ENCODE peak calls at places on chromosome X, in five cellular contexts. W is H9, U is mesenchymal stem cell, F is H1, Y is trophoblast cell. I is an unnamed sample.

GRCh38 chrX:19799319-19800182 is 87.8 kb downstream of the SH3KBP1 start:
- DNase-seq in F (no peak), Y (peak; percentile 31), W (no peak), U (no peak), I (no peak)

GRCh38 chrX:137352101-137352660 is 213.7 kb upstream of the ZIC3 start:
- DNase-seq in W (no peak), U (no peak), F (no peak), Y (no peak), I (no peak)

GRCh38 chrX:120653000-120653399 is 23.1 kb upstream of the C1GALT1C1 start:
- DNase-seq in F (no peak), W (no peak), U (no peak), Y (no peak), I (no peak)

GRCh38 chrX:20665441-20665840 is 398.7 kb upstream of the RPS6KA3 start:
- DNase-seq in U (no peak), W (no peak), F (no peak), Y (peak; percentile 8), I (no peak)

GRCh38 chrX:20265726-20266681 is 705 bp downstream of the RPS6KA3 start:
- DNase-seq in W (peak; percentile 26), Y (peak; percentile 35), U (peak; percentile 22), F (no peak), I (no peak)

GRCh38 chrX:18582910-18583493 is 88.9 kb downstream of the RS1 start:
- DNase-seq in W (no peak), Y (no peak), F (no peak), U (no peak), I (no peak)

GRCh38 chrX:47958943-47959342 is 44.8 kb downstream of the ZNF182 start:
- DNase-seq in U (no peak), F (no peak), Y (peak; percentile 33), W (peak; percentile 36), I (no peak)

GRCh38 chrX:13489451-13489850 is 80.0 kb upstream of the EGFL6 start:
- DNase-seq in W (no peak), F (no peak), U (peak; percentile 17), Y (no peak), I (no peak)

GRCh38 chrX:18288716-18289115 is 65.8 kb downstream of the SCML2 start:
- DNase-seq in W (no peak), Y (no peak), F (no peak), U (no peak), I (no peak)

GRCh38 chrX:40736170-40736505 is 796 bp upstream of the MED14 start:
- DNase-seq in Y (no peak), U (no peak), W (no peak), F (no peak), I (no peak)

GRCh38 chrX:113929004-113929403 is 654.9 kb upstream of the HTR2C start:
- DNase-seq in W (peak; percentile 89), Y (peak; percentile 47), F (peak; percentile 50), U (peak; percentile 54), I (peak; percentile 45)

GRCh38 chrX:49287665-49288064 is 15.8 kb upstream of the GAGE10 start:
- DNase-seq in F (no peak), Y (no peak), U (no peak), W (no peak), I (no peak)

GRCh38 chrX:64394874-64395567 is at the start of gene MTMR8:
- DNase-seq in F (peak; percentile 60), Y (peak; percentile 60), W (peak; percentile 87), U (peak; percentile 31), I (peak; percentile 54)

GRCh38 chrX:19964017-19964710 is 26.7 kb downstream of the BCLAF3 start:
- DNase-seq in F (no peak), U (no peak), W (no peak), Y (no peak), I (no peak)

GRCh38 chrX:72100824-72101351 is 30.8 kb downstream of the RTL5 start:
- DNase-seq in U (no peak), F (no peak), W (no peak), Y (peak; percentile 31), I (no peak)

GRCh38 chrX:3451566-3451965 is 105.1 kb upstream of the MXRA5 start:
- DNase-seq in U (no peak), F (no peak), W (no peak), Y (no peak), I (no peak)

GRCh38 chrX:153526040-153526439 is 8.6 kb downstream of the ATP2B3 start:
- DNase-seq in W (no peak), F (no peak), Y (no peak), U (no peak), I (no peak)

GRCh38 chrX:3522016-3522690 is 175.7 kb upstream of the MXRA5 start:
- DNase-seq in W (no peak), U (peak; percentile 20), F (no peak), Y (no peak), I (no peak)

GRCh38 chrX:71256051-71256450 is 2.1 kb upstream of the ZMYM3 start:
- DNase-seq in U (peak; percentile 68), W (no peak), Y (no peak), F (no peak), I (no peak)

GRCh38 chrX:3592184-3592583 is 121.3 kb downstream of the PRKX start:
- DNase-seq in F (peak; percentile 56), W (peak; percentile 93), Y (no peak), U (no peak), I (peak; percentile 4)

GRCh38 chrX:118973389-118974087 is 880 bp upstream of the LONRF3 start:
- DNase-seq in Y (no peak), W (no peak), F (no peak), U (no peak), I (no peak)

GRCh38 chrX:132184871-132185270 is 34.4 kb downstream of the RAP2C start:
- DNase-seq in W (no peak), F (no peak), Y (peak; percentile 33), U (no peak), I (no peak)

GRCh38 chrX:77788050-77788449 is 2.0 kb upstream of the ATRX start:
- DNase-seq in F (no peak), U (peak; percentile 15), Y (peak; percentile 18), W (no peak), I (no peak)

GRCh38 chrX:40700640-40701342 is 34.6 kb downstream of the MED14 start:
- DNase-seq in F (no peak), Y (no peak), U (no peak), W (no peak), I (no peak)

GRCh38 chrX:131199086-131199485 is 90.0 kb downstream of the IGSF1 start:
- DNase-seq in F (no peak), W (no peak), Y (no peak), U (no peak), I (no peak)

GRCh38 chrX:17376381-17377046 is 1.5 kb downstream of the NHS start:
- DNase-seq in U (no peak), W (no peak), Y (peak; percentile 51), F (no peak), I (peak; percentile 2)

GRCh38 chrX:129706395-129707072 is 32.2 kb upstream of the XPNPEP2 start:
- DNase-seq in W (no peak), Y (no peak), U (no peak), F (no peak), I (no peak)

GRCh38 chrX:100994352-100995281 is 25.1 kb downstream of the ARL13A start:
- DNase-seq in W (no peak), U (peak; percentile 57), F (no peak), Y (peak; percentile 70), I (no peak)

GRCh38 chrX:38008658-38009057 is 2.3 kb downstream of the SYTL5 start:
- DNase-seq in F (no peak), U (no peak), Y (no peak), W (no peak), I (no peak)

GRCh38 chrX:11407331-11408110 is 114.3 kb downstream of the AMELX start:
- DNase-seq in Y (no peak), W (no peak), U (peak; percentile 32), F (no peak), I (no peak)

GRCh38 chrX:10121787-10122186 is 35.0 kb upstream of the CLCN4 start:
- DNase-seq in W (no peak), U (no peak), Y (peak; percentile 46), F (no peak), I (no peak)

GRCh38 chrX:91066104-91066503 is 368.5 kb upstream of the PABPC5 start:
- DNase-seq in F (no peak), U (no peak), W (peak; percentile 35), Y (no peak), I (no peak)

GRCh38 chrX:110531873-110532272 is 173.2 kb downstream of the RTL9 start:
- DNase-seq in Y (no peak), U (no peak), W (no peak), F (no peak), I (no peak)

GRCh38 chrX:43655961-43656494 is at the start of gene MAOA:
- DNase-seq in W (peak; percentile 53), U (peak; percentile 53), F (no peak), Y (peak; percentile 50), I (peak; percentile 20)

GRCh38 chrX:22135171-22135711 is 103.1 kb downstream of the PHEX start:
- DNase-seq in F (no peak), U (peak; percentile 56), W (no peak), Y (peak; percentile 35), I (no peak)

GRCh38 chrX:30196322-30196721 is 19.0 kb upstream of the MAGEB2 start:
- DNase-seq in F (no peak), U (peak; percentile 23), W (no peak), Y (peak; percentile 21), I (no peak)

GRCh38 chrX:102085706-102086105 is 39.8 kb upstream of the TCEAL2 start:
- DNase-seq in U (peak; percentile 0), F (no peak), Y (peak; percentile 4), W (no peak), I (no peak)

DNA sequence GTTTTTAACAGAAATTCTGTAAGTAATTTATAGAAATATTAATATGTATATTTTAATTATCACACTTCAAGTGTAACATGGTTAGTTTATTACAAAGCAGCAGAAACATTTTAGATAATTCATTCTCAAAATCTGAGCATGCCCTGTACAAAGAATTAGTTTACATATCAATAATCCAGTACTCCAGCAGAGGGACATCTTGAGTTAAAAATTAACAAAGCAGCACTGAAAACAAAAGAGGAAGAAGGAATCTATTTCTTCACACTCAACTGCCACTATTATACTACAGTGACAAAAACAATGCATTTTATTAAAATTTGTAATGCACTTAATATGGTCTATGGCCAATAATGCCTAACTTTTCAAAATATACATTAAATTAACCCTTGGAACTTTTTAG is 179.1 kb upstream of the KLHL4 start:
- DNase-seq in Y (peak; percentile 39), U (peak; percentile 26), W (no peak), F (no peak), I (peak; percentile 1)
- H3K14ac ChIP-seq in Y (no peak overlapping the region), U (no peak overlapping the region), W (no peak overlapping the region), F (no peak overlapping the region), I (no peak overlapping the region)

GRCh38 chrX:7690842-7691241 is 152.1 kb upstream of the VCX start:
- DNase-seq in U (no peak), F (no peak), W (peak; percentile 31), Y (peak; percentile 8), I (no peak)
- H2BK12ac ChIP-seq in U (no peak overlapping the region), F (no peak overlapping the region), W (no peak overlapping the region), Y (no peak overlapping the region), I (no peak overlapping the region)

GRCh38 chrX:69028761-69029120 is 136.5 kb downstream of the PJA1 start:
- DNase-seq in Y (no peak), F (no peak), W (no peak), U (no peak), I (no peak)
- H3K14ac ChIP-seq in Y (no peak overlapping the region), F (no peak overlapping the region), W (no peak overlapping the region), U (no peak overlapping the region), I (no peak overlapping the region)

DNA sequence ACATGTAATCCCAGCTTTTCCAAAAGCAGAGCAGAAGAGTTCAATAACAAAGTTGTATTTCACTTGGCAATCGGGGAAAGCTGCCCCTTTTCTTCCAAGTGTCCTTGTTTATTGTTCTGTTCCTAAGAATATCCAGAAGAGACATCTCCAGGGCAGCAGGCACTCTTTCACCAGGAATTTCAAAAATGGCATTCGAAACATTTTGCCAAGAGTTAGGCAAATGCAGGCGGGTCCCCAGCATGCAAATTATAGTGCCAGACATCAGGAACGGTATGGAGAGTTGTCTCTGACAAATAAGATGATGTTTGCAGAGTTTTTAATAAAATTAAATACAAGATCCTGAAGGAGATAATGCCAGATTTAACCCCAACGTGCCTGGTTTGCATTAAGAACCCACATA is 494.5 kb downstream of the BCOR start:
- DNase-seq in Y (peak; percentile 69), F (no peak), W (no peak), U (no peak), I (no peak)
- H2BK12ac ChIP-seq in Y (no peak overlapping the region), F (no peak overlapping the region), W (no peak overlapping the region), U (no peak overlapping the region), I (no peak overlapping the region)